ENCODE peak calls at places on chromosomes 5 and 9, in five cellular contexts. One of them, this sample, is unnamed.

GRCh38 chr5:37791321-37791720 is 48.5 kb downstream of the GDNF start:
- DNase-seq in CD8-positive, alpha-beta T cell: no peak
- DNase-seq in stimulated activated naive CD8-positive, alpha-beta T cell treated with anti-CD3 and anti-CD28 coated beads, Interleukin-15, Interleukin-2, amounts not matched to agents 100 U/mL and 50 U/mL, for 24 hours: no peak
- DNase-seq in nucleus accumbens: no peak
- DNase-seq in ovary: no peak
- DNase-seq in this sample: no peak

GRCh38 chr5:36457511-36458260 is 148.7 kb upstream of the SLC1A3 start:
- DNase-seq in stimulated activated naive CD8-positive, alpha-beta T cell treated with anti-CD3 and anti-CD28 coated beads, Interleukin-15, Interleukin-2, amounts not matched to agents 100 U/mL and 50 U/mL, for 24 hours: no peak
- DNase-seq in CD8-positive, alpha-beta T cell: no peak
- DNase-seq in nucleus accumbens: no peak
- DNase-seq in ovary: no peak
- DNase-seq in this sample: no peak

GRCh38 chr9:136249881-136250559 is 4.4 kb upstream of the QSOX2 start:
- DNase-seq in stimulated activated naive CD8-positive, alpha-beta T cell treated with anti-CD3 and anti-CD28 coated beads, Interleukin-15, Interleukin-2, amounts not matched to agents 100 U/mL and 50 U/mL, for 24 hours: no peak
- DNase-seq in nucleus accumbens: no peak
- DNase-seq in CD8-positive, alpha-beta T cell: no peak
- DNase-seq in ovary: no peak
- DNase-seq in this sample: no peak

GRCh38 chr5:169100735-169101075 is 200.2 kb downstream of the SLIT3 start:
- DNase-seq in CD8-positive, alpha-beta T cell: no peak
- DNase-seq in nucleus accumbens: no peak
- DNase-seq in stimulated activated naive CD8-positive, alpha-beta T cell treated with anti-CD3 and anti-CD28 coated beads, Interleukin-15, Interleukin-2, amounts not matched to agents 100 U/mL and 50 U/mL, for 24 hours: no peak
- DNase-seq in ovary: no peak
- DNase-seq in this sample: no peak

GRCh38 chr9:133121200-133122166 is at the start of gene RALGDS:
- DNase-seq in CD8-positive, alpha-beta T cell: peak
- DNase-seq in stimulated activated naive CD8-positive, alpha-beta T cell treated with anti-CD3 and anti-CD28 coated beads, Interleukin-15, Interleukin-2, amounts not matched to agents 100 U/mL and 50 U/mL, for 24 hours: peak
- DNase-seq in ovary: peak
- DNase-seq in nucleus accumbens: peak
- DNase-seq in this sample: peak

GRCh38 chr5:332843-333242 is 11.3 kb downstream of the AHRR start:
- DNase-seq in stimulated activated naive CD8-positive, alpha-beta T cell treated with anti-CD3 and anti-CD28 coated beads, Interleukin-15, Interleukin-2, amounts not matched to agents 100 U/mL and 50 U/mL, for 24 hours: peak
- DNase-seq in ovary: no peak
- DNase-seq in nucleus accumbens: no peak
- DNase-seq in CD8-positive, alpha-beta T cell: no peak
- DNase-seq in this sample: no peak

GRCh38 chr5:132883261-132883834 is 9.9 kb downstream of the LEAP2 start:
- DNase-seq in nucleus accumbens: peak
- DNase-seq in ovary: no peak
- DNase-seq in stimulated activated naive CD8-positive, alpha-beta T cell treated with anti-CD3 and anti-CD28 coated beads, Interleukin-15, Interleukin-2, amounts not matched to agents 100 U/mL and 50 U/mL, for 24 hours: peak
- DNase-seq in CD8-positive, alpha-beta T cell: no peak
- DNase-seq in this sample: no peak

GRCh38 chr9:109974143-109974917 is 194.3 kb downstream of the PALM2AKAP2 start:
- DNase-seq in CD8-positive, alpha-beta T cell: no peak
- DNase-seq in stimulated activated naive CD8-positive, alpha-beta T cell treated with anti-CD3 and anti-CD28 coated beads, Interleukin-15, Interleukin-2, amounts not matched to agents 100 U/mL and 50 U/mL, for 24 hours: peak
- DNase-seq in ovary: no peak
- DNase-seq in nucleus accumbens: no peak
- DNase-seq in this sample: no peak

GRCh38 chr9:19432473-19432872 is 23.7 kb downstream of the ACER2 start:
- DNase-seq in stimulated activated naive CD8-positive, alpha-beta T cell treated with anti-CD3 and anti-CD28 coated beads, Interleukin-15, Interleukin-2, amounts not matched to agents 100 U/mL and 50 U/mL, for 24 hours: no peak
- DNase-seq in CD8-positive, alpha-beta T cell: no peak
- DNase-seq in ovary: no peak
- DNase-seq in nucleus accumbens: no peak
- DNase-seq in this sample: no peak

GRCh38 chr5:96881511-96882115 is 5.3 kb downstream of the ERAP2 start:
- DNase-seq in CD8-positive, alpha-beta T cell: no peak
- DNase-seq in stimulated activated naive CD8-positive, alpha-beta T cell treated with anti-CD3 and anti-CD28 coated beads, Interleukin-15, Interleukin-2, amounts not matched to agents 100 U/mL and 50 U/mL, for 24 hours: no peak
- DNase-seq in ovary: no peak
- DNase-seq in nucleus accumbens: no peak
- DNase-seq in this sample: no peak

GRCh38 chr9:17422994-17423680 is 155.7 kb upstream of the SH3GL2 start:
- DNase-seq in nucleus accumbens: no peak
- DNase-seq in CD8-positive, alpha-beta T cell: no peak
- DNase-seq in stimulated activated naive CD8-positive, alpha-beta T cell treated with anti-CD3 and anti-CD28 coated beads, Interleukin-15, Interleukin-2, amounts not matched to agents 100 U/mL and 50 U/mL, for 24 hours: no peak
- DNase-seq in ovary: no peak
- DNase-seq in this sample: no peak

GRCh38 chr9:11319477-11320060 is 706.8 kb upstream of the PTPRD start:
- DNase-seq in CD8-positive, alpha-beta T cell: no peak
- DNase-seq in stimulated activated naive CD8-positive, alpha-beta T cell treated with anti-CD3 and anti-CD28 coated beads, Interleukin-15, Interleukin-2, amounts not matched to agents 100 U/mL and 50 U/mL, for 24 hours: no peak
- DNase-seq in nucleus accumbens: no peak
- DNase-seq in ovary: no peak
- DNase-seq in this sample: no peak

GRCh38 chr5:60586307-60586901 is 113.6 kb downstream of the DEPDC1B start:
- DNase-seq in stimulated activated naive CD8-positive, alpha-beta T cell treated with anti-CD3 and anti-CD28 coated beads, Interleukin-15, Interleukin-2, amounts not matched to agents 100 U/mL and 50 U/mL, for 24 hours: no peak
- DNase-seq in ovary: no peak
- DNase-seq in CD8-positive, alpha-beta T cell: no peak
- DNase-seq in nucleus accumbens: no peak
- DNase-seq in this sample: no peak

GRCh38 chr9:113998529-113999255 is 79.4 kb downstream of the AMBP start:
- DNase-seq in nucleus accumbens: no peak
- DNase-seq in CD8-positive, alpha-beta T cell: no peak
- DNase-seq in ovary: peak
- DNase-seq in stimulated activated naive CD8-positive, alpha-beta T cell treated with anti-CD3 and anti-CD28 coated beads, Interleukin-15, Interleukin-2, amounts not matched to agents 100 U/mL and 50 U/mL, for 24 hours: no peak
- DNase-seq in this sample: no peak

GRCh38 chr5:73528248-73528647 is 30.0 kb downstream of the BTF3 start:
- DNase-seq in stimulated activated naive CD8-positive, alpha-beta T cell treated with anti-CD3 and anti-CD28 coated beads, Interleukin-15, Interleukin-2, amounts not matched to agents 100 U/mL and 50 U/mL, for 24 hours: no peak
- DNase-seq in nucleus accumbens: no peak
- DNase-seq in CD8-positive, alpha-beta T cell: no peak
- DNase-seq in ovary: no peak
- DNase-seq in this sample: no peak

GRCh38 chr5:160970605-160971191 is 118.7 kb upstream of the ATP10B start:
- DNase-seq in stimulated activated naive CD8-positive, alpha-beta T cell treated with anti-CD3 and anti-CD28 coated beads, Interleukin-15, Interleukin-2, amounts not matched to agents 100 U/mL and 50 U/mL, for 24 hours: no peak
- DNase-seq in CD8-positive, alpha-beta T cell: no peak
- DNase-seq in ovary: no peak
- DNase-seq in nucleus accumbens: no peak
- DNase-seq in this sample: no peak

GRCh38 chr9:114691046-114691955 is 9.3 kb upstream of the TEX48 start:
- DNase-seq in ovary: no peak
- DNase-seq in stimulated activated naive CD8-positive, alpha-beta T cell treated with anti-CD3 and anti-CD28 coated beads, Interleukin-15, Interleukin-2, amounts not matched to agents 100 U/mL and 50 U/mL, for 24 hours: peak
- DNase-seq in nucleus accumbens: no peak
- DNase-seq in CD8-positive, alpha-beta T cell: peak
- DNase-seq in this sample: peak

GRCh38 chr5:72284674-72285424 is 35.2 kb downstream of the MRPS27 start:
- DNase-seq in CD8-positive, alpha-beta T cell: no peak
- DNase-seq in stimulated activated naive CD8-positive, alpha-beta T cell treated with anti-CD3 and anti-CD28 coated beads, Interleukin-15, Interleukin-2, amounts not matched to agents 100 U/mL and 50 U/mL, for 24 hours: no peak
- DNase-seq in ovary: no peak
- DNase-seq in nucleus accumbens: no peak
- DNase-seq in this sample: no peak

GRCh38 chr5:35198096-35198495 is 32.2 kb downstream of the PRLR start:
- DNase-seq in stimulated activated naive CD8-positive, alpha-beta T cell treated with anti-CD3 and anti-CD28 coated beads, Interleukin-15, Interleukin-2, amounts not matched to agents 100 U/mL and 50 U/mL, for 24 hours: no peak
- DNase-seq in nucleus accumbens: no peak
- DNase-seq in CD8-positive, alpha-beta T cell: no peak
- DNase-seq in ovary: peak
- DNase-seq in this sample: no peak

GRCh38 chr5:135085133-135085935 is 51.3 kb upstream of the PITX1 start:
- DNase-seq in nucleus accumbens: no peak
- DNase-seq in stimulated activated naive CD8-positive, alpha-beta T cell treated with anti-CD3 and anti-CD28 coated beads, Interleukin-15, Interleukin-2, amounts not matched to agents 100 U/mL and 50 U/mL, for 24 hours: no peak
- DNase-seq in CD8-positive, alpha-beta T cell: no peak
- DNase-seq in ovary: no peak
- DNase-seq in this sample: no peak

GRCh38 chr5:179734536-179735164 is 2.0 kb downstream of the MAML1 start:
- DNase-seq in ovary: no peak
- DNase-seq in CD8-positive, alpha-beta T cell: no peak
- DNase-seq in stimulated activated naive CD8-positive, alpha-beta T cell treated with anti-CD3 and anti-CD28 coated beads, Interleukin-15, Interleukin-2, amounts not matched to agents 100 U/mL and 50 U/mL, for 24 hours: no peak
- DNase-seq in nucleus accumbens: no peak
- DNase-seq in this sample: no peak

GRCh38 chr9:6078382-6079105 is 63.1 kb upstream of the RANBP6 start:
- DNase-seq in stimulated activated naive CD8-positive, alpha-beta T cell treated with anti-CD3 and anti-CD28 coated beads, Interleukin-15, Interleukin-2, amounts not matched to agents 100 U/mL and 50 U/mL, for 24 hours: no peak
- DNase-seq in ovary: no peak
- DNase-seq in nucleus accumbens: no peak
- DNase-seq in CD8-positive, alpha-beta T cell: no peak
- DNase-seq in this sample: no peak

GRCh38 chr9:92642041-92642451 is 27.9 kb downstream of the IPPK start:
- DNase-seq in stimulated activated naive CD8-positive, alpha-beta T cell treated with anti-CD3 and anti-CD28 coated beads, Interleukin-15, Interleukin-2, amounts not matched to agents 100 U/mL and 50 U/mL, for 24 hours: no peak
- DNase-seq in CD8-positive, alpha-beta T cell: no peak
- DNase-seq in nucleus accumbens: no peak
- DNase-seq in ovary: peak
- DNase-seq in this sample: peak

GRCh38 chr5:83294246-83294645 is 177.3 kb upstream of the VCAN start:
- DNase-seq in ovary: no peak
- DNase-seq in CD8-positive, alpha-beta T cell: no peak
- DNase-seq in nucleus accumbens: no peak
- DNase-seq in stimulated activated naive CD8-positive, alpha-beta T cell treated with anti-CD3 and anti-CD28 coated beads, Interleukin-15, Interleukin-2, amounts not matched to agents 100 U/mL and 50 U/mL, for 24 hours: no peak
- DNase-seq in this sample: no peak

GRCh38 chr9:90085633-90086032 is 480.8 kb downstream of the GADD45G start:
- DNase-seq in nucleus accumbens: no peak
- DNase-seq in CD8-positive, alpha-beta T cell: no peak
- DNase-seq in ovary: no peak
- DNase-seq in stimulated activated naive CD8-positive, alpha-beta T cell treated with anti-CD3 and anti-CD28 coated beads, Interleukin-15, Interleukin-2, amounts not matched to agents 100 U/mL and 50 U/mL, for 24 hours: no peak
- DNase-seq in this sample: no peak

GRCh38 chr5:118891252-118891651 is 97.1 kb downstream of the DTWD2 start:
- DNase-seq in nucleus accumbens: no peak
- DNase-seq in CD8-positive, alpha-beta T cell: no peak
- DNase-seq in stimulated activated naive CD8-positive, alpha-beta T cell treated with anti-CD3 and anti-CD28 coated beads, Interleukin-15, Interleukin-2, amounts not matched to agents 100 U/mL and 50 U/mL, for 24 hours: no peak
- DNase-seq in ovary: no peak
- DNase-seq in this sample: no peak

This sample was measured in CD4-positive, alpha-beta T cell.